ENCODE peak calls at places on chromosome 21, in six cellular contexts. P is lower lobe of right lung, X is T follicular helper cell, I is HEK293T, T is epithelial cell of esophagus, D is kidney tubule cell. M is an unnamed sample.

GRCh38 chr21:31772674-31773555 is 41.0 kb upstream of the SCAF4 start:
- DNase-seq in T (no peak), I (no peak), X (no peak), D (no peak), P (no peak), M (no peak)

GRCh38 chr21:36454079-36454478 is 25.8 kb downstream of the CLDN14 start:
- DNase-seq in D (peak; percentile 73), P (no peak), I (no peak), X (no peak), T (no peak), M (no peak)

GRCh38 chr21:27515676-27516075 is 548.8 kb upstream of the ADAMTS5 start:
- DNase-seq in P (no peak), I (no peak), X (no peak), T (no peak), D (no peak), M (no peak)

GRCh38 chr21:35138665-35139381 is 89.7 kb upstream of the RUNX1 start:
- DNase-seq in T (peak; percentile 93), X (peak; percentile 7), D (peak; percentile 94), P (no peak), I (no peak), M (peak; percentile 89)

GRCh38 chr21:41360072-41360821 is 1.6 kb upstream of the MX2 start:
- DNase-seq in D (no peak), I (no peak), P (no peak), X (no peak), T (no peak), M (no peak)

GRCh38 chr21:34147835-34148804 is 74.7 kb downstream of the MRPS6 start:
- DNase-seq in D (no peak), T (no peak), I (no peak), P (no peak), X (no peak), M (no peak)

GRCh38 chr21:44990921-44991320 is 51.1 kb downstream of the SLX9 start:
- DNase-seq in I (no peak), X (no peak), T (no peak), P (peak; percentile 38), D (no peak), M (no peak)

GRCh38 chr21:26385721-26386120 is 187.4 kb downstream of the CYYR1 start:
- DNase-seq in T (peak; percentile 65), P (no peak), D (peak; percentile 16), X (no peak), I (no peak), M (no peak)

GRCh38 chr21:34890724-34891609 is 158.1 kb downstream of the RUNX1 start:
- DNase-seq in T (peak; percentile 44), P (peak; percentile 59), D (peak; percentile 59), X (no peak), I (no peak), M (peak; percentile 63)

GRCh38 chr21:18608226-18608625 is 204.6 kb upstream of the TMPRSS15 start:
- DNase-seq in P (no peak), T (no peak), D (no peak), X (no peak), I (no peak), M (no peak)

GRCh38 chr21:35643176-35643575 is 417.1 kb downstream of the SETD4 start:
- DNase-seq in D (peak; percentile 82), P (no peak), X (no peak), I (no peak), T (peak; percentile 69), M (no peak)

GRCh38 chr21:38289697-38290096 is 32.9 kb downstream of the KCNJ15 start:
- DNase-seq in D (peak; percentile 99), P (peak; percentile 80), X (no peak), I (no peak), T (peak; percentile 99), M (no peak)

GRCh38 chr21:38244885-38245869 is 11.6 kb upstream of the KCNJ15 start:
- DNase-seq in I (no peak), P (no peak), D (peak; percentile 99), T (peak; percentile 88), X (peak; percentile 46), M (peak; percentile 89)

GRCh38 chr21:46189213-46189958 is 5.1 kb upstream of the SPATC1L start:
- DNase-seq in X (no peak), I (no peak), T (peak; percentile 15), D (no peak), P (no peak), M (no peak)

GRCh38 chr21:45516671-45517151 is 25.5 kb downstream of the SLC19A1 start:
- DNase-seq in P (peak; percentile 27), T (no peak), X (no peak), I (no peak), D (no peak), M (no peak)

GRCh38 chr21:39046236-39046911 is 136.9 kb downstream of the PSMG1 start:
- DNase-seq in D (no peak), P (no peak), X (no peak), T (peak; percentile 64), I (no peak), M (no peak)

GRCh38 chr21:36260030-36260787 is 59.8 kb upstream of the MORC3 start:
- DNase-seq in D (peak; percentile 68), P (no peak), T (peak; percentile 68), I (peak; percentile 72), X (peak; percentile 36), M (peak; percentile 75)

GRCh38 chr21:38667466-38667865 is 138.3 kb upstream of the ETS2 start:
- DNase-seq in P (no peak), I (no peak), X (no peak), T (no peak), D (no peak), M (no peak)

GRCh38 chr21:43961382-43961909 is 50.7 kb upstream of the TRAPPC10 start:
- DNase-seq in P (no peak), D (no peak), X (no peak), T (no peak), I (no peak), M (peak; percentile 89)

GRCh38 chr21:41965447-41966340 is 11.9 kb upstream of the C2CD2 start:
- DNase-seq in D (no peak), X (no peak), I (no peak), P (no peak), T (no peak), M (no peak)

GRCh38 chr21:44297525-44298290 is 2.1 kb upstream of the PFKL start:
- DNase-seq in D (peak; percentile 85), X (peak; percentile 57), P (peak; percentile 90), T (peak; percentile 87), I (peak; percentile 91), M (peak; percentile 25)

GRCh38 chr21:17746920-17747319 is 72.2 kb downstream of the C21orf91 start:
- DNase-seq in I (no peak), T (no peak), X (no peak), D (no peak), P (no peak), M (no peak)

GRCh38 chr21:42942244-42942643 is 16.8 kb upstream of the ERVH48-1 start:
- DNase-seq in D (peak; percentile 68), X (no peak), I (no peak), T (peak; percentile 57), P (no peak), M (no peak)

GRCh38 chr21:36902793-36903192 is 63.7 kb downstream of the HLCS start:
- DNase-seq in D (peak; percentile 35), T (peak; percentile 9), P (no peak), I (no peak), X (no peak), M (no peak)

GRCh38 chr21:19244502-19245187 is 841.1 kb upstream of the TMPRSS15 start:
- DNase-seq in I (no peak), T (no peak), X (no peak), D (no peak), P (no peak), M (no peak)

GRCh38 chr21:42060166-42060565 is 11.0 kb upstream of the UMODL1 start:
- DNase-seq in P (no peak), X (no peak), D (no peak), T (no peak), I (no peak), M (no peak)

GRCh38 chr21:32806810-32807386 is 35.3 kb upstream of the PAXBP1 start:
- DNase-seq in X (no peak), P (no peak), T (no peak), D (peak; percentile 65), I (no peak), M (no peak)

GRCh38 chr21:39348355-39349210 is at the start of gene HMGN1:
- DNase-seq in T (peak; percentile 92), I (peak; percentile 75), P (peak; percentile 91), X (peak; percentile 84), D (peak; percentile 91), M (peak; percentile 82)

GRCh38 chr21:45336870-45337269 is 49.2 kb upstream of the POFUT2 start:
- DNase-seq in D (peak; percentile 54), X (no peak), T (no peak), P (peak; percentile 24), I (no peak), M (no peak)

GRCh38 chr21:38927776-38928175 is 122.0 kb downstream of the ETS2 start:
- DNase-seq in P (no peak), D (no peak), X (no peak), T (no peak), I (no peak), M (no peak)

GRCh38 chr21:26194326-26194725 is 23.8 kb upstream of the APP start:
- DNase-seq in T (no peak), P (no peak), D (peak; percentile 64), I (no peak), X (no peak), M (no peak)

GRCh38 chr21:46399686-46400085 is 59.0 kb upstream of the DIP2A start:
- DNase-seq in P (peak; percentile 10), X (no peak), D (no peak), I (no peak), T (peak; percentile 36), M (no peak)

GRCh38 chr21:37877171-37877570 is 39.1 kb downstream of the KCNJ6 start:
- DNase-seq in T (no peak), I (no peak), D (peak; percentile 69), X (no peak), P (no peak), M (no peak)

GRCh38 chr21:40120944-40121575 is 253.8 kb downstream of the PCP4 start:
- DNase-seq in D (peak; percentile 38), X (no peak), T (peak; percentile 43), I (no peak), P (no peak), M (peak; percentile 25)

GRCh38 chr21:42638266-42638863 is 15.1 kb upstream of the PDE9A start:
- DNase-seq in I (no peak), P (no peak), X (no peak), D (no peak), T (no peak), M (no peak)

GRCh38 chr21:36134820-36135390 is at the start of gene CBR3:
- DNase-seq in X (peak; percentile 37), T (peak; percentile 39), D (peak; percentile 52), P (peak; percentile 68), I (peak; percentile 39), M (no peak)

GRCh38 chr21:42085246-42086077 is 14.3 kb downstream of the UMODL1 start:
- DNase-seq in X (no peak), P (no peak), I (no peak), T (no peak), D (no peak), M (no peak)